ENCODE peak calls at places on chromosomes 13 and 19, in four cellular contexts. D is H1, V is neural progenitor cell, N is PC-9. H is an unnamed sample.

GRCh38 chr13:21694831-21695230 is 24.0 kb downstream of the FGF9 start:
- DNase-seq in D (no peak), N (no peak), V (no peak), H (no peak)

GRCh38 chr19:46000497-46001246 is 5.4 kb downstream of the CCDC61 start:
- DNase-seq in V (peak), D (no peak), N (no peak), H (no peak)

GRCh38 chr13:20814224-20814910 is 40.6 kb upstream of the EEF1AKMT1 start:
- DNase-seq in V (no peak), N (peak), D (no peak), H (no peak)

GRCh38 chr19:45451181-45451849 is 16.5 kb upstream of the FOSB start:
- DNase-seq in N (peak), V (no peak), D (no peak), H (no peak)

GRCh38 chr13:50144473-50145160 is 129.4 kb downstream of the KCNRG start:
- DNase-seq in D (no peak), N (no peak), V (no peak), H (no peak)

GRCh38 chr19:6935618-6936017 is 48.2 kb downstream of the ADGRE1 start:
- DNase-seq in V (no peak), D (no peak), N (no peak), H (no peak)

GRCh38 chr13:93730780-93731179 is 504.2 kb downstream of the GPC6 start:
- DNase-seq in D (no peak), N (no peak), V (no peak), H (no peak)

GRCh38 chr13:85729296-85729695 is 69.9 kb downstream of the SLITRK6 start:
- DNase-seq in N (no peak), V (no peak), D (no peak), H (no peak)

GRCh38 chr13:24263652-24264051 is 45.7 kb upstream of the C1QTNF9 start:
- DNase-seq in V (no peak), N (no peak), D (no peak), H (no peak)

GRCh38 chr19:3276341-3276799 is 51.9 kb downstream of the CELF5 start:
- DNase-seq in V (peak), D (peak), N (peak), H (no peak)

GRCh38 chr13:113584870-113585671 is 518 bp downstream of the TFDP1 start:
- DNase-seq in N (no peak), D (no peak), V (peak), H (no peak)

GRCh38 chr19:5011476-5012238 is 42.7 kb downstream of the KDM4B start:
- DNase-seq in D (no peak), V (no peak), N (no peak), H (no peak)

GRCh38 chr13:71867101-71867814 is at the start of gene DACH1:
- DNase-seq in D (no peak), N (no peak), V (peak), H (no peak)

GRCh38 chr19:21321134-21321533 is 8.1 kb downstream of the ZNF708 start:
- DNase-seq in N (no peak), V (no peak), D (no peak), H (no peak)

GRCh38 chr13:69319659-69320058 is 788.0 kb upstream of the ATXN8OS start:
- DNase-seq in N (no peak), V (no peak), D (no peak), H (no peak)

GRCh38 chr13:75544681-75545333 is 4.8 kb upstream of the UCHL3 start:
- DNase-seq in D (no peak), N (peak), V (no peak), H (no peak)

GRCh38 chr13:76512676-76513277 is 373.4 kb downstream of the KCTD12 start:
- DNase-seq in N (peak), V (no peak), D (no peak), H (no peak)

GRCh38 chr13:28575200-28575599 is 80.3 kb upstream of the FLT1 start:
- DNase-seq in D (no peak), N (no peak), V (no peak), H (no peak)

GRCh38 chr13:48074006-48074405 is 20.9 kb downstream of the MED4 start:
- DNase-seq in D (no peak), N (no peak), V (no peak), H (no peak)

GRCh38 chr13:48081739-48082138 is 13.2 kb downstream of the MED4 start:
- DNase-seq in V (no peak), D (no peak), N (no peak), H (no peak)

GRCh38 chr13:48072304-48072703 is 22.6 kb downstream of the MED4 start:
- DNase-seq in V (no peak), N (no peak), D (no peak), H (peak)

GRCh38 chr13:48072787-48073186 is 22.1 kb downstream of the MED4 start:
- DNase-seq in D (no peak), V (no peak), N (no peak), H (no peak)

GRCh38 chr13:48078251-48078656 is 16.6 kb downstream of the MED4 start:
- DNase-seq in V (no peak), N (no peak), D (no peak), H (no peak)
- TF ChIP-seq CTCF in V (no peak), N (no peak), D (no peak), H (peak)

GRCh38 chr19:19053508-19054314 is 10.1 kb upstream of the SLC25A42 start:
- DNase-seq in N (no peak), D (peak), V (peak), H (no peak)
- TF ChIP-seq EZH2 in N (no peak), D (no peak), V (no peak), H (no peak)

GRCh38 chr13:60617863-60618733 is 221.1 kb downstream of the TDRD3 start:
- DNase-seq in N (no peak), V (peak), D (peak), H (no peak)
- TF ChIP-seq CTCF in N (no peak), V (peak), D (peak), H (no peak)

DNA sequence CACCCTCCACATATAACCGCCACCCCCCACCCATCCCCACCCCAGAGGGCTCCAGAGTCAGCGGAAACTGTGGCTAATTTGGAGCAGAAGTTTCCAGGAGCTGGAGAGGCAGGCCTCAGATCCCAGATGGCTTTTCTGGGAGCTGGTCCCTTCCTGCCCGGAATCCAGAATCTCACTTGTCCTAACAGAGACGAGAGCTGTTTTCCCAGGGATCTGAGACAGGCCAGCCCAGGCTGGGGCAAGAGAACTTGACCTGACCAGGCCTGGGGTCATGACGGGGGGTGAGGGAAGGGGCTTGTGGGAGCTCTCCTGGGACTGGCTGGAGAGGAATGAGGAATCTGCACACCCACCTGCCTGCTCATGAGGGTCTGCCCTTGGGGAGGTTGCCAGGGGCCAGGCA is 6.5 kb downstream of the EPHX3 start:
- DNase-seq in D (no peak), V (no peak), N (no peak), H (no peak)
- TF ChIP-seq EZH2 in D (no peak), V (no peak), N (no peak), H (no peak)

GRCh38 chr19:10565028-10565566 is 713 bp downstream of the KRI1 start:
- DNase-seq in N (no peak), V (peak), D (no peak), H (no peak)
- TF ChIP-seq CTCF in N (no peak), V (peak), D (no peak), H (peak)

DNA sequence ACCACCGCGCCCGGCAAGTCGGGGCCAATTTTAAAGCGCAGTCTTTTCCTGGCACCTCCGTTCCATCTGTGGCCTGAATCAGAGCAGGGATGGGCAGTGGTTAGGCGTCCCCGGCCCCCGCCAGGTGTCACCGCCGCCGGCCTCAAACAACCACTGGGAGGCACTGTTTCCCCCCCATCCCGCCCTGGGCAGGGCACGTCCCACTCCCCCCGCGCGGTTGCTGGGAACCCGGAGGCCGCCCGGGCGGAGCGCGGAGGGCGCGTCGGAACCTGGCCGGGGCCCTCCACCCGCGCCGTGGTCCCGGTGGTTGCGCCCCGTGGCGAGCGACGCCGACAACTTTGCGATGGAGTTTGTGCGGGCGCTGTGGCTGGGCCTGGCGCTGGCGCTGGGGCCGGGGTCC is at the start of gene GRIN3B:
- DNase-seq in V (peak), D (no peak), N (peak), H (no peak)
- TF ChIP-seq EZH2 in V (peak), D (no peak), N (no peak), H (no peak)

GRCh38 chr13:55714120-55714519 is 1426.6 kb upstream of the PRR20A start:
- DNase-seq in V (no peak), D (no peak), N (no peak), H (no peak)
- TF ChIP-seq CTCF in V (no peak), D (no peak), N (no peak), H (no peak)

GRCh38 chr13:112330066-112330465 is 46.1 kb upstream of the SPACA7 start:
- DNase-seq in N (no peak), V (no peak), D (no peak), H (no peak)

GRCh38 chr13:112332727-112333126 is 43.4 kb upstream of the SPACA7 start:
- DNase-seq in V (no peak), D (no peak), N (no peak), H (no peak)

GRCh38 chr13:112330479-112331407 is 45.4 kb upstream of the SPACA7 start:
- DNase-seq in N (no peak), D (no peak), V (no peak), H (no peak)

GRCh38 chr13:112333756-112334543 is 42.2 kb upstream of the SPACA7 start:
- DNase-seq in V (no peak), N (no peak), D (no peak), H (no peak)

GRCh38 chr13:112331675-112332074 is 44.5 kb upstream of the SPACA7 start:
- DNase-seq in V (peak), D (no peak), N (no peak), H (no peak)
- TF ChIP-seq EZH2 in V (no peak), D (no peak), N (no peak), H (no peak)

GRCh38 chr19:56121180-56122167 is at the start of gene ZNF787:
- DNase-seq in V (peak), N (peak), D (peak), H (peak)
- TF ChIP-seq CTCF in V (no peak), N (no peak), D (no peak), H (no peak)